ENCODE peak calls at places on chromosomes 4 and X, in eight cellular contexts. K, H, Y, M, D, N, E and X are unnamed samples.

GRCh38 chr4:41257257-41257900 is 651 bp downstream of the UCHL1 start:
- DNase-seq in Y (no peak), M (peak; percentile 85), N (no peak), H (peak; percentile 24), D (no peak), E (no peak), K (peak; percentile 52), X (no peak)

GRCh38 chr4:107893171-107894137 is 37.9 kb upstream of the CYP2U1 start:
- DNase-seq in N (no peak), H (no peak), E (no peak), M (no peak), Y (no peak), K (peak; percentile 8), D (no peak), X (no peak)

GRCh38 chr4:146333187-146333894 is 119.0 kb downstream of the REELD1 start:
- DNase-seq in D (no peak), H (no peak), K (peak; percentile 68), M (no peak), N (peak; percentile 59), E (peak; percentile 7), Y (no peak), X (no peak)

GRCh38 chr4:189507060-189507459 is 433.6 kb upstream of the FRG1 start:
- DNase-seq in M (no peak), H (no peak), D (no peak), K (no peak), N (no peak), Y (no peak), E (no peak), X (no peak)

GRCh38 chrX:45907776-45908175 is 637.4 kb downstream of the ZNF674 start:
- DNase-seq in K (no peak), E (no peak), N (no peak), D (peak; percentile 7), Y (no peak), M (no peak), H (no peak), X (no peak)

GRCh38 chr4:122045533-122045932 is 93.7 kb upstream of the TRPC3 start:
- DNase-seq in D (peak; percentile 12), E (peak; percentile 4), Y (peak; percentile 62), K (peak; percentile 96), N (no peak), M (peak; percentile 3), H (no peak), X (no peak)

GRCh38 chr4:168691621-168692376 is 194.9 kb downstream of the PALLD start:
- DNase-seq in E (no peak), H (no peak), K (no peak), N (no peak), M (no peak), Y (no peak), D (no peak), X (no peak)

GRCh38 chr4:99403380-99404194 is 31.6 kb downstream of the ADH7 start:
- DNase-seq in M (no peak), Y (no peak), D (no peak), K (peak; percentile 74), N (peak; percentile 59), H (no peak), E (peak; percentile 94), X (no peak)

GRCh38 chr4:56727150-56727549 is 46.1 kb upstream of the HOPX start:
- DNase-seq in N (no peak), K (peak; percentile 32), Y (no peak), M (no peak), E (no peak), D (no peak), H (no peak), X (no peak)

GRCh38 chrX:44106864-44107263 is 133.7 kb upstream of the NDP start:
- DNase-seq in E (no peak), D (no peak), M (no peak), K (no peak), N (no peak), H (no peak), Y (no peak), X (no peak)

GRCh38 chr4:16764622-16765021 is 133.8 kb downstream of the LDB2 start:
- DNase-seq in E (peak; percentile 9), H (no peak), K (peak; percentile 29), Y (no peak), M (peak; percentile 12), D (peak; percentile 10), N (no peak), X (peak; percentile 54)

GRCh38 chr4:170090667-170091052 is 904 bp upstream of the AADAT start:
- DNase-seq in M (peak; percentile 16), E (no peak), H (no peak), Y (no peak), K (peak; percentile 13), D (no peak), N (no peak), X (no peak)

GRCh38 chrX:14013074-14013473 is 16.6 kb downstream of the GEMIN8 start:
- DNase-seq in M (no peak), H (no peak), E (no peak), K (no peak), Y (no peak), N (no peak), D (no peak), X (no peak)
- TF ChIP-seq RAD21 in M (no peak), H (no peak), E (no peak), K (no peak), Y (no peak), N (no peak), D (no peak), X (no peak)

GRCh38 chr4:11773798-11774197 is 345.1 kb upstream of the HS3ST1 start:
- DNase-seq in H (no peak), D (no peak), N (no peak), M (no peak), E (no peak), K (no peak), Y (no peak), X (no peak)

GRCh38 chr4:11774346-11774745 is 345.7 kb upstream of the HS3ST1 start:
- DNase-seq in N (no peak), D (no peak), E (no peak), M (no peak), H (no peak), K (no peak), Y (no peak), X (no peak)

GRCh38 chr4:11768251-11768972 is 339.7 kb upstream of the HS3ST1 start:
- DNase-seq in D (no peak), H (no peak), N (no peak), K (no peak), Y (no peak), E (no peak), M (no peak), X (no peak)

GRCh38 chr4:11765849-11766453 is 337.3 kb upstream of the HS3ST1 start:
- DNase-seq in Y (peak; percentile 57), K (peak; percentile 37), D (peak; percentile 14), M (peak; percentile 26), E (peak; percentile 15), H (peak; percentile 0), N (no peak), X (peak; percentile 17)

DNA sequence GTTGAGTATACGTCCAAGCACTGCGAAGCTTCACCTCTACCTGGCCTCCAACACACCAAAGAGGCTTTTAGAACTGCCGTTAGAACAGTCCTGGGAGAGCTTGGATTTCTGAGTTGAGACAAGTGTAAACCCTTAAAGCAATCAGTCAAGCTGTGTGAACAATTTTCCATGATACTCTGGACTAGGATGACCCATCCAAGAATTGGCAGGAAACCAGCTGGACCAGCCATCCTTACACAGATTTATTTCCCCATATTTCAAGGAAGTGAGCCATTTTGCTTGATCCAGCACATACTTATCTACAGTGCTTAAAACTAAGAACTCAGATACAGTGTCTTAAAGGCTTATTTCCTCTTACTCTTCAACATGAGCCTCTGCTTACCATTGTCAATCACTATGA is 340.7 kb upstream of the HS3ST1 start:
- DNase-seq in M (no peak), N (no peak), Y (no peak), E (no peak), H (no peak), D (no peak), K (peak; percentile 6), X (no peak)
- TF ChIP-seq RAD21 in M (no peak), N (no peak), Y (no peak), E (no peak), H (no peak), D (no peak), K (no peak), X (no peak)

GRCh38 chr4:88244821-88245579 is 39.4 kb downstream of the PPM1K start:
- DNase-seq in Y (no peak), E (no peak), N (no peak), K (no peak), H (no peak), M (no peak), D (peak; percentile 3), X (peak; percentile 42)
- TF ChIP-seq RAD21 in Y (no peak), E (no peak), N (no peak), K (no peak), H (no peak), M (no peak), D (no peak), X (no peak)

GRCh38 chr4:3443750-3444309 is 2.1 kb downstream of the HGFAC start:
- DNase-seq in M (no peak), Y (no peak), E (no peak), K (no peak), N (no peak), H (no peak), D (no peak), X (no peak)

GRCh38 chr4:3441501-3442459 is at the start of gene HGFAC:
- DNase-seq in M (no peak), H (no peak), N (no peak), Y (no peak), E (peak; percentile 52), K (no peak), D (no peak), X (no peak)

GRCh38 chr4:3442460-3442958 is 741 bp downstream of the HGFAC start:
- DNase-seq in Y (no peak), E (peak; percentile 58), H (no peak), D (no peak), K (no peak), N (no peak), M (no peak), X (no peak)

GRCh38 chr4:3444351-3445110 is 2.8 kb downstream of the HGFAC start:
- DNase-seq in E (no peak), Y (no peak), D (no peak), H (no peak), K (no peak), N (no peak), M (no peak), X (no peak)

GRCh38 chr4:3442959-3443749 is 1.4 kb downstream of the HGFAC start:
- DNase-seq in M (peak; percentile 94), Y (no peak), K (no peak), D (peak; percentile 61), E (peak; percentile 39), N (no peak), H (peak; percentile 58), X (no peak)
- TF ChIP-seq RAD21 in M (peak; percentile 86), Y (no peak), K (peak; percentile 95), D (peak; percentile 76), E (peak; percentile 98), N (peak; percentile 90), H (peak; percentile 88), X (peak; percentile 96)

GRCh38 chrX:135191838-135192237 is 20.6 kb upstream of the CT55 start:
- DNase-seq in D (no peak), K (no peak), Y (no peak), E (no peak), H (no peak), N (no peak), M (no peak), X (no peak)

GRCh38 chrX:135185795-135186443 is 14.7 kb upstream of the CT55 start:
- DNase-seq in H (peak; percentile 34), D (peak; percentile 65), Y (peak; percentile 42), K (peak; percentile 46), N (peak; percentile 11), M (peak; percentile 57), E (peak; percentile 36), X (peak; percentile 25)
- TF ChIP-seq RAD21 in H (peak; percentile 60), D (peak; percentile 77), Y (peak; percentile 76), K (peak; percentile 65), N (peak; percentile 82), M (peak; percentile 80), E (peak; percentile 40), X (peak; percentile 89)

GRCh38 chr4:7607156-7607910 is 172.6 kb upstream of the PSAPL1 start:
- DNase-seq in D (no peak), N (no peak), H (no peak), K (peak; percentile 16), E (no peak), M (no peak), Y (no peak), X (no peak)
- TF ChIP-seq RAD21 in D (no peak), N (no peak), H (no peak), K (no peak), E (no peak), M (no peak), Y (no peak), X (no peak)